ENCODE peak calls at places on chromosomes 3 and 15, in eight cellular contexts. P is uterus, Q is tibial nerve, M is ovary, J is cardiac fibroblast, X is GM12865, C is bronchial epithelial cell, H is IMR-90. Z is an unnamed sample.

GRCh38 chr3:4734454-4734853 is 241.3 kb downstream of the ITPR1 start:
- DNase-seq in P (no peak), Q (no peak), M (no peak), J (no peak), X (no peak), C (no peak), H (no peak), Z (no peak)

GRCh38 chr3:13405614-13406013 is 14.5 kb downstream of the NUP210 start:
- DNase-seq in P (no peak), Q (no peak), M (no peak), J (no peak), X (no peak), C (no peak), H (no peak), Z (no peak)

GRCh38 chr3:74139648-74140047 is 474.8 kb downstream of the CNTN3 start:
- DNase-seq in P (no peak), Q (no peak), M (no peak), J (no peak), X (no peak), C (no peak), H (no peak), Z (no peak)

GRCh38 chr15:88604972-88605506 is 16.1 kb upstream of the AEN start:
- DNase-seq in P (no peak), Q (no peak), M (no peak), J (no peak), X (no peak), C (no peak), H (no peak), Z (no peak)

GRCh38 chr3:158352551-158352950 is 218.4 kb upstream of the MLF1 start:
- DNase-seq in P (no peak), Q (no peak), M (no peak), J (peak; percentile 51), X (peak; percentile 35), C (no peak), H (no peak), Z (no peak)

GRCh38 chr3:194330579-194330978 is 20.5 kb downstream of the CPN2 start:
- DNase-seq in P (no peak), Q (no peak), M (no peak), J (peak; percentile 78), X (no peak), C (peak; percentile 92), H (peak; percentile 75), Z (no peak)

GRCh38 chr3:128584412-128585020 is 66.1 kb downstream of the RPN1 start:
- DNase-seq in P (peak; percentile 66), Q (peak; percentile 28), M (peak; percentile 36), J (peak; percentile 88), X (peak; percentile 72), C (peak; percentile 56), H (peak; percentile 56), Z (peak; percentile 96)

GRCh38 chr3:7508821-7509220 is 647.9 kb downstream of the GRM7 start:
- DNase-seq in P (no peak), Q (no peak), M (no peak), J (peak; percentile 33), X (no peak), C (peak; percentile 89), H (no peak), Z (peak; percentile 6)

GRCh38 chr3:57556459-57557087 is 499 bp downstream of the PDE12 start:
- DNase-seq in P (no peak), Q (no peak), M (peak; percentile 33), J (peak; percentile 34), X (no peak), C (no peak), H (no peak), Z (peak; percentile 11)

GRCh38 chr15:32641517-32642059 is at the start of gene SCG5:
- DNase-seq in P (peak; percentile 18), Q (no peak), M (no peak), J (peak; percentile 41), X (no peak), C (peak; percentile 38), H (peak; percentile 49), Z (no peak)

GRCh38 chr3:143786229-143787199 is 61.8 kb downstream of the SLC9A9 start:
- DNase-seq in P (peak; percentile 44), Q (peak; percentile 16), M (peak; percentile 62), J (peak; percentile 73), X (no peak), C (no peak), H (peak; percentile 17), Z (no peak)

GRCh38 chr3:135012101-135012500 is 217.0 kb downstream of the EPHB1 start:
- DNase-seq in P (no peak), Q (no peak), M (no peak), J (no peak), X (no peak), C (no peak), H (no peak), Z (no peak)

GRCh38 chr3:40582401-40583027 is 57.8 kb downstream of the ZNF621 start:
- DNase-seq in P (no peak), Q (no peak), M (no peak), J (no peak), X (no peak), C (no peak), H (no peak), Z (no peak)

GRCh38 chr15:53197426-53197839 is 407.3 kb upstream of the ONECUT1 start:
- DNase-seq in P (no peak), Q (no peak), M (no peak), J (peak; percentile 49), X (peak; percentile 75), C (peak; percentile 35), H (peak; percentile 2), Z (peak; percentile 78)

DNA sequence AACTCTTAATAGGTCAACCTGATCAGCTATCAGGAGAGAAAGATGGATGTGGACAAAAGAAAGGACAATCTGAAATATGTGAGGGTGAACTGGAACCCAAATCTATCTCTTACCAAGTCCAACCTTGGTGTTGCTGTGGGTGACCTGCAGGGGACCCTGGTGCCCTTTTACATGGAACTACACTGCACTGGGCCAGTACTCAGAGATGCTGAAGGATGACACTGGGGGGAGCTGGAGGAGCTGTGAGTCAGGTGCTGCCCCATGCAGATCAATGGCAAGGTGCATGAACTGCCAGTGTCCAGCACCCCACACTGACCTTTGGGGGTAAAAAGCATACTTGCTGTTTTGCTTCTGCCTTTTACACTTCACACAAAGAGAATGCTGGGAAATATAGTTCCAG is 55.6 kb upstream of the TBC1D5 start:
- DNase-seq in P (no peak), Q (no peak), M (no peak), J (no peak), X (peak; percentile 25), C (no peak), H (no peak), Z (no peak)
- TF ChIP-seq CTCF in P (no peak), Q (no peak), M (no peak), J (no peak), X (no peak), C (no peak), H (no peak), Z (no peak)

DNA sequence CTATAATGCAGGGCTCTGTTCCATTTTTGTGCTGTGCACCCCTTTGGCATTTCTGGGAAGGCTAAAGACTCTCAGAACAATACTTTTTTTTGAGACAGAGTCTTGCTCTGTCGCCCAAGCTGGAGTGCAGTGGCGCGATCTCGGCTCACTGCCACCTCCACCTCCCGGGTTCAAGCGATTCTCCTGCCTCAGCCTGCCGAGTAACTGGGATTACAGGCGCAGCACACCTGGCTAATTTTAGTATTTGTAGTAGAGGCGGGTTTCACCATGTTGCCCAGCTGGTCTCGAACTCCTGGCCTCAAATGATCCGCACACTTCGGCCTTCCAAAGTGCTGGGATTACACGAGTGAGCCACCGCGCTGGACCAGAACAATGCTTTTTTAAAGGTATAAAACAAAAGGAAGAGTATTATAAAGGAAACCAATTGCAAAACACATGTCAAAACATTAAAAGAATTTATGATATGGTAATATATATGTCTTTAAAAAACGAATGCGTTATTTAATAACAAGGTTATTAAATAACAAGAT is 999 bp downstream of the SQOR start:
- DNase-seq in P (no peak), Q (no peak), M (no peak), J (no peak), X (no peak), C (no peak), H (no peak), Z (no peak)
- TF ChIP-seq CTCF in P (no peak), Q (no peak), M (no peak), J (no peak), X (no peak), C (no peak), H (no peak), Z (no peak)

DNA sequence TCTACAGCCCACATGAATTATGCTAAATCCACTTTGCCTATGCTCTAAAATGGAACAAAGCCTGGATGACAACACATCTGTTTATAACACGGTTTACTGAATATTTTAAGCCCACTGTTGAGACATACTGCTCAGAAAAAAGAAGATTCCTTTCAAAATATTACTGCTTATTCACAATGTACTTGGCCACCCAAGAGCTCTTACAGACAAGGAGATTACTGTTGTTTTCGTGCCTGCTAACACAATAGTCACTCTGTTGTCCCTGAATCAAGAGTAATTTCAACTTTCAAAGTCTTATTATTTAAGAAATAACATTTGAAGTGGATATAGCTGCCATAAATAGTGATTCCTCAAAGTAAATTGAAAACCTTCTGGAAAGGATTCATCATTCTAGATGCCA is 70.9 kb downstream of the ANKRD28 start:
- DNase-seq in P (no peak), Q (no peak), M (no peak), J (no peak), X (no peak), C (no peak), H (no peak), Z (no peak)
- TF ChIP-seq CTCF in P (no peak), Q (no peak), M (no peak), J (no peak), X (no peak), C (no peak), H (no peak), Z (no peak)

DNA sequence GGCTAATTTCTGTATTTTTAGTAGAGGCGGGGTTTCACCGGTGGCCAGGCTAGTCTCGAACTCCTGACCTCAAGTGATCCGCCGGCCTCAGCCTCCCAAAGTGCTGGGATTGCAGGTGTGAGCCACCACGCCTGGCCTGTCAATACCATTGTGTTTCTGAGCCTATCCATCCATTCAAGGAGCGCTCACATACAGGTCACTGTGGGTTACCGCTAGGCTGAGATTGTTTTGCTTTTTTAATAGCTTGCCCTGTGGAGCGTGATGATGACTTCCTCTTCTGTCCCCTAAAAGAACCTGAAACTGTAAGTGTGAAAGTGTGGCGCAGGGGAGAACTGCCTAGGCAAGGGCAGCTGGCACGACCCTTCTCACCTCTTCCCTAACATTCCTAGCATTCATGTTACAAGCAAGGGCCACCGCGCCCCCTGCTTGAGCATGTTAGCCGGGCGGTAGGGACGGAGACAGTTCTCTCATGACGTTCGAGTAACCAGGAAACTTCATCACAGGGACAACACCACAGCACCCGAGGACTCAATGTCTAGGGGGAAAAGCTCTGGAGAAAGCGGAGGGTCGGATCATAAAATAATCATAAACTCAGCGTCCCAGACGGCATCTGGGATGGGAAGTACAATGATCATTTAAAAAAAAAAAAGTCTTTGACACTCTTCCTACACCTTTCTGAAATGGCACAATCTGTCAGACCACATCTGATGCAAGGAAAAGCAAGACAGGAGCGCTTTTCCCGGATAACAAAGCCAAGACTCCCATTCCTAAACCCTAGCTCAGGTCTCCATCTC is 785 bp downstream of the LAMP3 start:
- DNase-seq in P (no peak), Q (no peak), M (no peak), J (no peak), X (peak; percentile 95), C (peak; percentile 12), H (no peak), Z (peak; percentile 25)
- TF ChIP-seq CTCF in P (no peak), Q (no peak), M (no peak), J (no peak), X (no peak), C (no peak), H (no peak), Z (no peak)

GRCh38 chr3:123267821-123268220 is 66.1 kb downstream of the SEC22A start:
- DNase-seq in P (no peak), Q (no peak), M (no peak), J (no peak), X (no peak), C (no peak), H (no peak), Z (no peak)
- TF ChIP-seq CTCF in P (no peak), Q (no peak), M (no peak), J (no peak), X (no peak), C (no peak), H (no peak), Z (no peak)